ENCODE peak calls at places on chromosomes 5 and 9, in eight cellular contexts. One of them, this sample, is unnamed.

GRCh38 chr5:18314192-18314778 is 680.0 kb downstream of the TAF11L14 start:
- DNase-seq in GM23338: peak; percentile 44
- DNase-seq in A549: peak; percentile 33
- DNase-seq in H9: no peak
- DNase-seq in A673: peak; percentile 62
- DNase-seq in OCI-LY7: peak; percentile 43
- DNase-seq in fibroblast of lung: peak; percentile 22
- DNase-seq in colonic mucosa: no peak
- DNase-seq in this sample: no peak

GRCh38 chr9:99515087-99515486 is 293.0 kb downstream of the SEC61B start:
- DNase-seq in fibroblast of lung: no peak
- DNase-seq in colonic mucosa: no peak
- DNase-seq in H9: no peak
- DNase-seq in GM23338: no peak
- DNase-seq in A673: no peak
- DNase-seq in OCI-LY7: no peak
- DNase-seq in A549: no peak
- DNase-seq in this sample: no peak

GRCh38 chr5:167642779-167643517 is 648.5 kb upstream of the WWC1 start:
- DNase-seq in H9: no peak
- DNase-seq in fibroblast of lung: peak; percentile 99
- DNase-seq in colonic mucosa: no peak
- DNase-seq in A673: peak; percentile 86
- DNase-seq in OCI-LY7: no peak
- DNase-seq in A549: peak; percentile 39
- DNase-seq in GM23338: no peak
- DNase-seq in this sample: no peak

GRCh38 chr5:119631660-119632059 is 2.3 kb downstream of the FAM170A start:
- DNase-seq in H9: no peak
- DNase-seq in OCI-LY7: no peak
- DNase-seq in colonic mucosa: no peak
- DNase-seq in A549: no peak
- DNase-seq in fibroblast of lung: no peak
- DNase-seq in GM23338: no peak
- DNase-seq in A673: no peak
- DNase-seq in this sample: no peak

GRCh38 chr5:95113489-95113888 is 171.4 kb downstream of the MCTP1 start:
- DNase-seq in A549: no peak
- DNase-seq in A673: no peak
- DNase-seq in OCI-LY7: no peak
- DNase-seq in colonic mucosa: no peak
- DNase-seq in GM23338: peak; percentile 59
- DNase-seq in H9: peak; percentile 43
- DNase-seq in fibroblast of lung: peak; percentile 88
- DNase-seq in this sample: no peak

GRCh38 chr9:134419684-134420076 is 93.4 kb downstream of the RXRA start:
- DNase-seq in OCI-LY7: no peak
- DNase-seq in H9: peak; percentile 77
- DNase-seq in A673: no peak
- DNase-seq in colonic mucosa: no peak
- DNase-seq in fibroblast of lung: no peak
- DNase-seq in GM23338: peak; percentile 74
- DNase-seq in A549: peak; percentile 39
- DNase-seq in this sample: no peak

GRCh38 chr9:133167769-133168168 is 4.1 kb upstream of the GBGT1 start:
- DNase-seq in A549: no peak
- DNase-seq in OCI-LY7: no peak
- DNase-seq in A673: no peak
- DNase-seq in H9: no peak
- DNase-seq in fibroblast of lung: no peak
- DNase-seq in GM23338: no peak
- DNase-seq in colonic mucosa: peak; percentile 14
- DNase-seq in this sample: no peak

GRCh38 chr9:87528969-87529368 is 31.3 kb downstream of the DAPK1 start:
- DNase-seq in A549: no peak
- DNase-seq in fibroblast of lung: no peak
- DNase-seq in A673: peak; percentile 62
- DNase-seq in colonic mucosa: no peak
- DNase-seq in OCI-LY7: no peak
- DNase-seq in GM23338: no peak
- DNase-seq in H9: peak; percentile 14
- DNase-seq in this sample: no peak

GRCh38 chr9:134351777-134352176 is 25.5 kb downstream of the RXRA start:
- DNase-seq in A549: no peak
- DNase-seq in A673: no peak
- DNase-seq in GM23338: no peak
- DNase-seq in fibroblast of lung: no peak
- DNase-seq in H9: no peak
- DNase-seq in OCI-LY7: no peak
- DNase-seq in colonic mucosa: no peak
- DNase-seq in this sample: no peak

GRCh38 chr5:64599226-64599625 is 91.1 kb upstream of the SHISAL2B start:
- DNase-seq in GM23338: no peak
- DNase-seq in H9: no peak
- DNase-seq in A549: no peak
- DNase-seq in OCI-LY7: no peak
- DNase-seq in colonic mucosa: no peak
- DNase-seq in fibroblast of lung: no peak
- DNase-seq in A673: no peak
- DNase-seq in this sample: no peak

GRCh38 chr9:135198889-135199288 is 111.4 kb downstream of the OLFM1 start:
- DNase-seq in H9: peak; percentile 70
- DNase-seq in colonic mucosa: no peak
- DNase-seq in GM23338: peak; percentile 65
- DNase-seq in fibroblast of lung: no peak
- DNase-seq in A549: no peak
- DNase-seq in OCI-LY7: no peak
- DNase-seq in A673: no peak
- DNase-seq in this sample: no peak

GRCh38 chr5:83331842-83332241 is 139.7 kb upstream of the VCAN start:
- DNase-seq in H9: no peak
- DNase-seq in colonic mucosa: no peak
- DNase-seq in A549: no peak
- DNase-seq in fibroblast of lung: peak; percentile 42
- DNase-seq in A673: no peak
- DNase-seq in GM23338: no peak
- DNase-seq in OCI-LY7: no peak
- DNase-seq in this sample: no peak

GRCh38 chr9:97506264-97506663 is 4.8 kb downstream of the TMOD1 start:
- DNase-seq in A673: no peak
- DNase-seq in OCI-LY7: no peak
- DNase-seq in GM23338: no peak
- DNase-seq in fibroblast of lung: no peak
- DNase-seq in colonic mucosa: no peak
- DNase-seq in H9: no peak
- DNase-seq in A549: no peak
- DNase-seq in this sample: no peak

GRCh38 chr5:150945501-150945900 is 40.7 kb upstream of the ZNF300 start:
- DNase-seq in A549: no peak
- DNase-seq in A673: no peak
- DNase-seq in fibroblast of lung: peak; percentile 71
- DNase-seq in colonic mucosa: no peak
- DNase-seq in OCI-LY7: no peak
- DNase-seq in GM23338: no peak
- DNase-seq in H9: no peak
- DNase-seq in this sample: no peak

GRCh38 chr9:126147186-126147585 is 179.4 kb upstream of the MVB12B start:
- DNase-seq in OCI-LY7: no peak
- DNase-seq in A673: no peak
- DNase-seq in fibroblast of lung: no peak
- DNase-seq in A549: no peak
- DNase-seq in GM23338: no peak
- DNase-seq in colonic mucosa: no peak
- DNase-seq in H9: peak; percentile 26
- DNase-seq in this sample: no peak

GRCh38 chr9:126145887-126146253 is 180.8 kb upstream of the MVB12B start:
- DNase-seq in A673: no peak
- DNase-seq in colonic mucosa: no peak
- DNase-seq in GM23338: no peak
- DNase-seq in OCI-LY7: no peak
- DNase-seq in A549: no peak
- DNase-seq in fibroblast of lung: no peak
- DNase-seq in H9: no peak
- DNase-seq in this sample: no peak

GRCh38 chr9:126144617-126145456 is 181.8 kb upstream of the MVB12B start:
- DNase-seq in A549: no peak
- DNase-seq in A673: no peak
- DNase-seq in GM23338: no peak
- DNase-seq in fibroblast of lung: no peak
- DNase-seq in colonic mucosa: no peak
- DNase-seq in OCI-LY7: no peak
- DNase-seq in H9: peak; percentile 14
- DNase-seq in this sample: no peak

GRCh38 chr9:126147620-126148522 is 178.8 kb upstream of the MVB12B start:
- DNase-seq in H9: peak; percentile 5
- DNase-seq in OCI-LY7: no peak
- DNase-seq in A549: no peak
- DNase-seq in A673: no peak
- DNase-seq in GM23338: no peak
- DNase-seq in colonic mucosa: peak; percentile 9
- DNase-seq in fibroblast of lung: no peak
- DNase-seq in this sample: no peak

GRCh38 chr9:126146254-126147145 is 180.1 kb upstream of the MVB12B start:
- DNase-seq in H9: peak; percentile 92
- DNase-seq in GM23338: peak; percentile 91
- DNase-seq in A549: peak; percentile 38
- DNase-seq in colonic mucosa: peak; percentile 29
- DNase-seq in A673: peak; percentile 47
- DNase-seq in OCI-LY7: peak; percentile 4
- DNase-seq in fibroblast of lung: no peak
- DNase-seq in this sample: no peak
- TF ChIP-seq CTCF in H9: peak; percentile 80
- TF ChIP-seq CTCF in GM23338: peak; percentile 74
- TF ChIP-seq CTCF in A549: peak; percentile 31
- TF ChIP-seq CTCF in colonic mucosa: no peak
- TF ChIP-seq CTCF in A673: peak; percentile 66
- TF ChIP-seq CTCF in OCI-LY7: peak; percentile 61
- TF ChIP-seq CTCF in fibroblast of lung: peak; percentile 27
- TF ChIP-seq CTCF in this sample: no peak

GRCh38 chr9:137920753-137921152 is 43.2 kb downstream of the CACNA1B start:
- DNase-seq in A549: no peak
- DNase-seq in GM23338: no peak
- DNase-seq in OCI-LY7: no peak
- DNase-seq in A673: no peak
- DNase-seq in colonic mucosa: no peak
- DNase-seq in H9: no peak
- DNase-seq in fibroblast of lung: no peak
- DNase-seq in this sample: no peak
- H3K4me1 ChIP-seq in A549: no peaks in the 10 kb centered on the region
- H3K4me1 ChIP-seq in GM23338: no peaks in the 10 kb centered on the region
- H3K4me1 ChIP-seq in OCI-LY7: no peaks in the 10 kb centered on the region
- H3K4me1 ChIP-seq in A673: no peaks in the 10 kb centered on the region
- H3K4me1 ChIP-seq in colonic mucosa: no peaks in the 10 kb centered on the region
- H3K4me1 ChIP-seq in H9: no peaks in the 10 kb centered on the region
- H3K4me1 ChIP-seq in fibroblast of lung: no peaks in the 10 kb centered on the region
- H3K4me1 ChIP-seq in this sample: no peaks in the 10 kb centered on the region

GRCh38 chr9:123928471-123929176 is 1.3 kb downstream of the DENND1A start:
- DNase-seq in A549: no peak
- DNase-seq in fibroblast of lung: peak; percentile 39
- DNase-seq in A673: peak; percentile 8
- DNase-seq in OCI-LY7: peak; percentile 42
- DNase-seq in GM23338: no peak
- DNase-seq in colonic mucosa: peak; percentile 36
- DNase-seq in H9: no peak
- DNase-seq in this sample: no peak

GRCh38 chr9:123929870-123930831 is at the start of gene DENND1A:
- DNase-seq in colonic mucosa: peak; percentile 93
- DNase-seq in A673: peak; percentile 93
- DNase-seq in OCI-LY7: peak; percentile 92
- DNase-seq in fibroblast of lung: peak; percentile 87
- DNase-seq in A549: peak; percentile 85
- DNase-seq in H9: peak; percentile 93
- DNase-seq in GM23338: peak; percentile 92
- DNase-seq in this sample: peak; percentile 95

GRCh38 chr9:123933801-123934200 is 3.9 kb upstream of the DENND1A start:
- DNase-seq in fibroblast of lung: no peak
- DNase-seq in A673: no peak
- DNase-seq in GM23338: no peak
- DNase-seq in A549: no peak
- DNase-seq in OCI-LY7: no peak
- DNase-seq in H9: no peak
- DNase-seq in colonic mucosa: no peak
- DNase-seq in this sample: no peak

GRCh38 chr9:123929177-123929869 is 603 bp downstream of the DENND1A start:
- DNase-seq in fibroblast of lung: no peak
- DNase-seq in OCI-LY7: peak; percentile 33
- DNase-seq in H9: peak; percentile 37
- DNase-seq in colonic mucosa: peak; percentile 60
- DNase-seq in GM23338: peak; percentile 48
- DNase-seq in A549: no peak
- DNase-seq in A673: no peak
- DNase-seq in this sample: peak; percentile 59

DNA sequence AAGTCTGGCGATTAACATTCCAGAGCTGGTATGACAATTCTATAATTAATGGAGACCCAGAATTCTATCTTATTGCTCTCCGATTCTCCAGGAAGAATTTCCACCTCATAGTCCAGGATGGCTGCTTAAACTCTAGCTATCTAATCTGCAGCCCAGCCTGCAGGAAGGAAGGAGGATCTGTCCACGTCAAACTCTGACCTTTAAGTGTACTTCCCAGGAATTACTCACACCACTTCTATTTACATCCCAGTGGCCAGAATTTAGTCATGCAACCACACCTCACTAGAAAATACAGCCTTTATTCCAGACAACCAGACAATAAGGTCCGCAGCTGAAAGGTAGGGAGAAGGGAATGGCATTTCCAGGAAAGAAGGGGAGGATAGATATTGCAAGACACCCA is 3.5 kb upstream of the DENND1A start:
- DNase-seq in colonic mucosa: no peak
- DNase-seq in OCI-LY7: no peak
- DNase-seq in fibroblast of lung: peak; percentile 86
- DNase-seq in GM23338: no peak
- DNase-seq in A549: peak; percentile 92
- DNase-seq in A673: no peak
- DNase-seq in H9: no peak
- DNase-seq in this sample: no peak
- TF ChIP-seq CTCF in colonic mucosa: no peak
- TF ChIP-seq CTCF in OCI-LY7: no peak
- TF ChIP-seq CTCF in fibroblast of lung: no peak
- TF ChIP-seq CTCF in GM23338: no peak
- TF ChIP-seq CTCF in A549: no peak
- TF ChIP-seq CTCF in A673: no peak
- TF ChIP-seq CTCF in H9: no peak
- TF ChIP-seq CTCF in this sample: no peak

DNA sequence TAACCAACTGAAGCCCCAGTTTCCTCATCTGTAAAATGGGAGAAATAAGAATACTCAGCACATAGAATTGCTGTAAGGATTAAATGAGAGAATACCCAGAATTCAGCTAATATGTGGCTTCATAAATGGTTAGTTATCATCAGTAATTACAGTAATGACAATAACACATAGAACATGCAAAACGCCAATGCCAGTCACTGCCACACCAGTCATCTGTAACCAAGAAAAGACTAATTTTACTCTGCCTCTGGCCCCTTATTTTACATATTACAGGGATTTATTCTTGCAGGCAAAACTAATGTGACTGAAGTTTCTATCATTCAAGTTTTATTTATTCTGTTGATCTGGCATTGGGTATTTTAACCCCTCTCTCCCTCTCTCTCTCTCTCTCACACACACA is 46.5 kb downstream of the EBF1 start:
- DNase-seq in OCI-LY7: no peak
- DNase-seq in H9: no peak
- DNase-seq in fibroblast of lung: no peak
- DNase-seq in A549: no peak
- DNase-seq in colonic mucosa: no peak
- DNase-seq in GM23338: no peak
- DNase-seq in A673: no peak
- DNase-seq in this sample: no peak
- H3K4me1 ChIP-seq in OCI-LY7: peaks cover 88% of the 10 kb centered on the region
- H3K4me1 ChIP-seq in H9: no peaks in the 10 kb centered on the region
- H3K4me1 ChIP-seq in fibroblast of lung: peaks cover 18% of the 10 kb centered on the region
- H3K4me1 ChIP-seq in A549: no peaks in the 10 kb centered on the region
- H3K4me1 ChIP-seq in colonic mucosa: no peaks in the 10 kb centered on the region
- H3K4me1 ChIP-seq in GM23338: peaks cover 24% of the 10 kb centered on the region
- H3K4me1 ChIP-seq in A673: peaks cover 8% of the 10 kb centered on the region
- H3K4me1 ChIP-seq in this sample: peaks cover 7% of the 10 kb centered on the region

This sample was measured in psoas muscle.